ENCODE peak calls at places on chromosomes 11 and 22, in four cellular contexts. T is fibroblast of the conjunctiva, I is A172, X is H54. C is an unnamed sample.

GRCh38 chr11:120086651-120087050 is 51.3 kb downstream of the TRIM29 start:
- DNase-seq in T (no peak), I (no peak), X (no peak), C (no peak)

GRCh38 chr11:90220391-90220790 is 2.5 kb downstream of the CHORDC1 start:
- DNase-seq in T (peak; percentile 37), I (peak; percentile 6), X (no peak), C (peak; percentile 40)

GRCh38 chr11:106051103-106051502 is 26.0 kb downstream of the KBTBD3 start:
- DNase-seq in T (no peak), I (no peak), X (no peak), C (no peak)

GRCh38 chr22:48663297-48663696 is 1164.4 kb downstream of the BRD1 start:
- DNase-seq in T (no peak), I (no peak), X (no peak), C (no peak)

GRCh38 chr11:123091541-123091940 is 29.6 kb upstream of the HSPA8 start:
- DNase-seq in T (no peak), I (no peak), X (no peak), C (no peak)

GRCh38 chr11:67507242-67507890 is 596 bp downstream of the CDK2AP2 start:
- DNase-seq in T (peak; percentile 52), I (peak; percentile 42), X (no peak), C (no peak)

GRCh38 chr22:26740253-26740652 is 82.9 kb downstream of the MIAT start:
- DNase-seq in T (no peak), I (no peak), X (no peak), C (no peak)

GRCh38 chr22:38120359-38121110 is 10.1 kb upstream of the BAIAP2L2 start:
- DNase-seq in T (no peak), I (no peak), X (no peak), C (no peak)

GRCh38 chr22:30637701-30638114 is 2.1 kb downstream of the SLC35E4 start:
- DNase-seq in T (no peak), I (no peak), X (no peak), C (no peak)

GRCh38 chr11:122656073-122656630 is 630 bp downstream of the UBASH3B start:
- DNase-seq in T (no peak), I (no peak), X (peak; percentile 30), C (no peak)

GRCh38 chr11:6403539-6403938 is 13.3 kb downstream of the SMPD1 start:
- DNase-seq in T (no peak), I (no peak), X (no peak), C (no peak)

GRCh38 chr22:30858976-30859713 is 109.4 kb downstream of the MORC2 start:
- DNase-seq in T (no peak), I (no peak), X (no peak), C (no peak)

GRCh38 chr11:48150213-48150612 is 66.4 kb upstream of the OR4B1 start:
- DNase-seq in T (no peak), I (peak; percentile 19), X (no peak), C (peak; percentile 85)

GRCh38 chr11:87322570-87322969 is 284.8 kb downstream of the TMEM135 start:
- DNase-seq in T (no peak), I (no peak), X (no peak), C (no peak)

GRCh38 chr11:26580929-26581328 is 8.9 kb upstream of the MUC15 start:
- DNase-seq in T (peak; percentile 54), I (no peak), X (no peak), C (no peak)

GRCh38 chr11:86211619-86212018 is 32.9 kb upstream of the EED start:
- DNase-seq in T (no peak), I (no peak), X (no peak), C (peak; percentile 51)

GRCh38 chr22:45310331-45311032 is 748 bp downstream of the FAM118A start:
- DNase-seq in T (no peak), I (no peak), X (no peak), C (no peak)

GRCh38 chr11:45617886-45618601 is 47.4 kb downstream of the CHST1 start:
- DNase-seq in T (no peak), I (no peak), X (no peak), C (no peak)

GRCh38 chr11:126695293-126695692 is 305.3 kb downstream of the KIRREL3 start:
- DNase-seq in T (no peak), I (no peak), X (no peak), C (no peak)

GRCh38 chr22:11253000-11253511 is 4274.9 kb upstream of the OR11H1 start:
- DNase-seq in T (no peak), I (no peak), X (no peak), C (no peak)

GRCh38 chr11:30758946-30759501 is 172.9 kb upstream of the MPPED2 start:
- DNase-seq in T (no peak), I (no peak), X (no peak), C (no peak)

GRCh38 chr11:9797300-9797699 is 133.4 kb downstream of the SWAP70 start:
- DNase-seq in T (no peak), I (no peak), X (no peak), C (no peak)

GRCh38 chr11:78332174-78332866 is 85.3 kb downstream of the GAB2 start:
- DNase-seq in T (no peak), I (no peak), X (no peak), C (no peak)

GRCh38 chr11:43943357-43943930 is 1.0 kb downstream of the C11orf96 start:
- DNase-seq in T (no peak), I (no peak), X (no peak), C (no peak)

GRCh38 chr22:40466976-40467375 is 96.6 kb downstream of the SGSM3 start:
- DNase-seq in T (no peak), I (no peak), X (no peak), C (no peak)

GRCh38 chr11:20360650-20361049 is 2.9 kb upstream of the HTATIP2 start:
- DNase-seq in T (peak; percentile 18), I (peak; percentile 53), X (no peak), C (no peak)

GRCh38 chr11:74870485-74870884 is 78.4 kb downstream of the XRRA1 start:
- DNase-seq in T (peak; percentile 30), I (peak; percentile 53), X (peak; percentile 30), C (no peak)

GRCh38 chr11:97732011-97732632 is 1288.6 kb upstream of the CNTN5 start:
- DNase-seq in T (no peak), I (no peak), X (no peak), C (no peak)

GRCh38 chr22:35335468-35335867 is 35.8 kb downstream of the TOM1 start:
- DNase-seq in T (no peak), I (no peak), X (no peak), C (no peak)

GRCh38 chr22:19448076-19448607 is 631 bp upstream of the C22orf39 start:
- DNase-seq in T (peak; percentile 62), I (peak; percentile 41), X (peak; percentile 50), C (no peak)